ENCODE peak calls at places on chromosomes 7 and 10, in five cellular contexts. Y is GM12865, T is BJ, R is fibroblast of the aortic adventitia, L is IMR-90. B is an unnamed sample.

GRCh38 chr10:101773923-101774588 is 1.9 kb downstream of the FGF8 start:
- DNase-seq in Y (no peak), T (no peak), R (no peak), L (no peak), B (no peak)

GRCh38 chr7:145698526-145699262 is 417.9 kb upstream of the CNTNAP2 start:
- DNase-seq in Y (no peak), T (no peak), R (no peak), L (peak), B (no peak)

GRCh38 chr7:158602905-158603772 is 15.5 kb upstream of the PTPRN2 start:
- DNase-seq in Y (peak), T (no peak), R (no peak), L (peak), B (no peak)

GRCh38 chr7:101633516-101633915 is 4.4 kb upstream of the MYL10 start:
- DNase-seq in Y (no peak), T (no peak), R (no peak), L (no peak), B (no peak)

GRCh38 chr7:11491811-11492210 is 340.2 kb downstream of the THSD7A start:
- DNase-seq in Y (no peak), T (no peak), R (no peak), L (no peak), B (no peak)

GRCh38 chr7:42244828-42245227 is 7.8 kb upstream of the GLI3 start:
- DNase-seq in Y (no peak), T (no peak), R (peak), L (peak), B (no peak)

GRCh38 chr7:96097802-96098201 is 224.1 kb downstream of the SLC25A13 start:
- DNase-seq in Y (no peak), T (peak), R (peak), L (peak), B (no peak)

GRCh38 chr7:98194672-98195457 is 16.4 kb upstream of the BHLHA15 start:
- DNase-seq in Y (no peak), T (no peak), R (no peak), L (peak), B (no peak)

GRCh38 chr10:101682172-101682825 is 12.7 kb downstream of the FBXW4 start:
- DNase-seq in Y (no peak), T (no peak), R (peak), L (no peak), B (no peak)

GRCh38 chr7:117012284-117013174 is 59.2 kb downstream of the ST7 start:
- DNase-seq in Y (peak), T (no peak), R (peak), L (peak), B (no peak)

GRCh38 chr10:35546824-35547225 is 58.3 kb upstream of the GJD4 start:
- DNase-seq in Y (no peak), T (peak), R (peak), L (peak), B (no peak)

GRCh38 chr10:76126607-76127190 is 695.3 kb downstream of the LRMDA start:
- DNase-seq in Y (no peak), T (no peak), R (peak), L (no peak), B (no peak)

GRCh38 chr10:122461729-122462532 is 578 bp downstream of the HTRA1 start:
- DNase-seq in Y (no peak), T (no peak), R (no peak), L (no peak), B (no peak)

GRCh38 chr10:107889101-107889500 is 724.6 kb upstream of the SORCS1 start:
- DNase-seq in Y (no peak), T (no peak), R (no peak), L (no peak), B (no peak)

GRCh38 chr7:129843982-129844840 is 108.5 kb downstream of the UBE2H start:
- DNase-seq in Y (peak), T (no peak), R (no peak), L (no peak), B (no peak)

GRCh38 chr7:72098812-72099211 is 313.3 kb downstream of the CALN1 start:
- DNase-seq in Y (no peak), T (no peak), R (no peak), L (no peak), B (no peak)

GRCh38 chr7:159109092-159110035 is 35.3 kb downstream of the VIPR2 start:
- DNase-seq in Y (no peak), T (no peak), R (no peak), L (no peak), B (no peak)

GRCh38 chr10:114102253-114102652 is 58.6 kb downstream of the ADRB1 start:
- DNase-seq in Y (no peak), T (no peak), R (no peak), L (peak), B (no peak)

GRCh38 chr10:118870467-118871243 is 115.9 kb upstream of the CACUL1 start:
- DNase-seq in Y (no peak), T (peak), R (peak), L (peak), B (no peak)

GRCh38 chr7:35004531-35005096 is 32.7 kb downstream of the DPY19L1 start:
- DNase-seq in Y (no peak), T (no peak), R (no peak), L (peak), B (no peak)

GRCh38 chr10:21534611-21535493 is 820 bp downstream of the MLLT10 start:
- DNase-seq in Y (peak), T (no peak), R (no peak), L (peak), B (peak)

GRCh38 chr10:73358331-73359279 is at the start of gene CFAP70:
- DNase-seq in Y (peak), T (peak), R (peak), L (peak), B (peak)

GRCh38 chr7:134547738-134548054 is 1.2 kb upstream of the AKR1B15 start:
- DNase-seq in Y (peak), T (no peak), R (peak), L (peak), B (peak)

GRCh38 chr7:139660317-139661042 is 117.3 kb downstream of the HIPK2 start:
- DNase-seq in Y (no peak), T (no peak), R (no peak), L (no peak), B (no peak)

GRCh38 chr7:147196476-147196875 is 1079.9 kb downstream of the CNTNAP2 start:
- DNase-seq in Y (no peak), T (no peak), R (no peak), L (no peak), B (no peak)

GRCh38 chr10:4473977-4474376 is 352.0 kb upstream of the AKR1E2 start:
- DNase-seq in Y (no peak), T (no peak), R (no peak), L (no peak), B (no peak)

GRCh38 chr10:1544209-1544673 is 193.1 kb downstream of the ADARB2 start:
- DNase-seq in Y (no peak), T (no peak), R (no peak), L (no peak), B (no peak)

GRCh38 chr7:134705716-134706115 is 59.1 kb downstream of the BPGM start:
- DNase-seq in Y (no peak), T (no peak), R (no peak), L (no peak), B (no peak)

GRCh38 chr10:10642741-10643280 is 374.9 kb upstream of the CELF2 start:
- DNase-seq in Y (no peak), T (no peak), R (peak), L (peak), B (peak)

GRCh38 chr10:108496131-108496530 is 1331.6 kb upstream of the SORCS1 start:
- DNase-seq in Y (no peak), T (no peak), R (no peak), L (no peak), B (no peak)

GRCh38 chr7:149489391-149490024 is 8.1 kb downstream of the ZNF746 start:
- DNase-seq in Y (no peak), T (no peak), R (no peak), L (no peak), B (no peak)

GRCh38 chr10:46995234-46995633 is 84.0 kb downstream of the PTPN20 start:
- DNase-seq in Y (no peak), T (no peak), R (peak), L (no peak), B (no peak)
- TF ChIP-seq CTCF in Y (no peak), T (no peak), R (peak), L (no peak), B (no peak)

DNA sequence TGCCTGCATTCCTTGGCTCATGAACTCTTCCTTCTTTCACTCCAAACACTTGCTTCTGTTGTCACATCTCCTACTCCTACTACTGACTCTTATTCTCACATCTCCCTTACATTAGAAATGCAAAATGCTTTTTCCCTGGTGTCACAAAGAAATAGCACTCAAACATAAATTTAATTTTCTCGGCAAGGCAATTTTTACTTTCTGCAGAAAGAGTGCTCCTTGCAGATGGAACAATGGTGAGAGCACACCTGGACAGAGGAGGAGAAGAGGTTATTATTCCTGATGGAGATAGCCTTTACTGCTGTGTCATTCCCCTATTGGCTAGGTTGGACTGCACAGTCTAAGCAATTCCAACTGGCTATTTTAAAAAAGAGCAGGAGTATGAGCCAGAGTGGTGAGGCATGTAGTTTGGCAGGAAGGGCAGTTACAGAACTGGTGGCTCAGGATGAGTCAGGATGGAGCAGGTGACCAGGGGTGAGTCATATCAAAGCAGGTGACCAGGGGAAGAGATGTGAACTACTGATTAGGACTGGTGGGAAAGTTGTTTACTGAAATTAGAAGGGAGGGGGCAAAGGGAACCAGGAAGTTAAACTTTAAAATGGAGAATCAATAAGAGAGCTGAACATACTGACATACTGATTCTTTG is 52.9 kb downstream of the CYP2C9 start:
- DNase-seq in Y (no peak), T (no peak), R (no peak), L (no peak), B (no peak)
- H3K4me3 ChIP-seq in Y (no peak), T (no peak), R (no peak), L (no peak), B (no peak)

GRCh38 chr7:36062159-36062815 is 90.8 kb upstream of the EEPD1 start:
- DNase-seq in Y (no peak), T (no peak), R (peak), L (no peak), B (no peak)
- TF ChIP-seq CTCF in Y (no peak), T (no peak), R (no peak), L (no peak), B (no peak)

DNA sequence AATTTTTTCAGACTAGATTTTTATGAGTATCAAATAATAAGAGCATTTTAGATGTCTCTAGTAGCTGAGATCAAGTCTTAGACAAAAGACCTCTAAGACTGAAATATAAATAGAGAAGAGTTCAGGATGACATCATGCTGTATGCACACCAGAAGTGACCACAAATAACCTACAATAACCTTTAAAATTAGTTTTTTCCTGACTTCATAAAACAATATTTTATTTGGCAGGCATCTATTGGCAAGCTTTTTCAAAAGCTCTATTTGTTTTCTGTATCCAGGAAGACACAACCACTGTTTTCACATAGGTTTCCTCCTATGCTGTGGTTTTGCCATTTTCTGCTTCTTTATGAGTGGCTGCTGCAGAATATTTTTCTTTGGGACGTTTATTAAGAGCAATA is 359.1 kb downstream of the CRPPA start:
- DNase-seq in Y (no peak), T (peak), R (peak), L (peak), B (no peak)
- H3K4me3 ChIP-seq in Y (no peak), T (no peak), R (no peak), L (no peak), B (peak)

DNA sequence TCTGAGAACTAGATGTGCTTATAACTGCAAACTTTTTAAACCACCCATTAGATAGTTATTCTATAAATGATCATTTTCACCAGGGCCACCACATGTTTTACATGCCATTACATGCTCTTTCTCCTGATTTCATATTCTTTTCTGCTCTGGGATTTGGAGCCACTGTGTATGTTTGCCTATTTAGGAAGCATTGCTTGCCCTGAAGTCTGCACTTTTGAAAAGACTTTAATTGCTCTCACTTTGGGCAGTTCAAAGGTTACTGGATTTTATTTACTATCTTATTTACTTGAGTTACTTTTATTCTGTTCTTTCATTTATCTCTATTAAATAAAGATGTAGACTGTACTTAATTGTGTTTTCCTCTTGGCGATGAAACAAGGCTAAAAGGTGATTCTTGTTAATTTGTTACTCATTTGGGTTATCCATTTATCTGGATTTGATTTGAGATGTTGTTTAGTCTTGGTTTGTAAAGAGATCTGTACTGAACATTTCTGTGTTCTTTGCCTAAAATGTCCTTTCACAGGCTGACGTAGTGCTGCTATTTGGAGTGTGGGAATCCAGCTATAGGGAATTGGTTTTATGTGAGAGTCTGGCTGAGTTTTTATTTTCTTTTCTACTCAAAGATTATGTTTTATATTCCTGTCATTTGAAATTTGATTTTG is 88.8 kb downstream of the SUGCT start:
- DNase-seq in Y (no peak), T (no peak), R (no peak), L (no peak), B (no peak)
- TF ChIP-seq CTCF in Y (no peak), T (no peak), R (no peak), L (no peak), B (no peak)

DNA sequence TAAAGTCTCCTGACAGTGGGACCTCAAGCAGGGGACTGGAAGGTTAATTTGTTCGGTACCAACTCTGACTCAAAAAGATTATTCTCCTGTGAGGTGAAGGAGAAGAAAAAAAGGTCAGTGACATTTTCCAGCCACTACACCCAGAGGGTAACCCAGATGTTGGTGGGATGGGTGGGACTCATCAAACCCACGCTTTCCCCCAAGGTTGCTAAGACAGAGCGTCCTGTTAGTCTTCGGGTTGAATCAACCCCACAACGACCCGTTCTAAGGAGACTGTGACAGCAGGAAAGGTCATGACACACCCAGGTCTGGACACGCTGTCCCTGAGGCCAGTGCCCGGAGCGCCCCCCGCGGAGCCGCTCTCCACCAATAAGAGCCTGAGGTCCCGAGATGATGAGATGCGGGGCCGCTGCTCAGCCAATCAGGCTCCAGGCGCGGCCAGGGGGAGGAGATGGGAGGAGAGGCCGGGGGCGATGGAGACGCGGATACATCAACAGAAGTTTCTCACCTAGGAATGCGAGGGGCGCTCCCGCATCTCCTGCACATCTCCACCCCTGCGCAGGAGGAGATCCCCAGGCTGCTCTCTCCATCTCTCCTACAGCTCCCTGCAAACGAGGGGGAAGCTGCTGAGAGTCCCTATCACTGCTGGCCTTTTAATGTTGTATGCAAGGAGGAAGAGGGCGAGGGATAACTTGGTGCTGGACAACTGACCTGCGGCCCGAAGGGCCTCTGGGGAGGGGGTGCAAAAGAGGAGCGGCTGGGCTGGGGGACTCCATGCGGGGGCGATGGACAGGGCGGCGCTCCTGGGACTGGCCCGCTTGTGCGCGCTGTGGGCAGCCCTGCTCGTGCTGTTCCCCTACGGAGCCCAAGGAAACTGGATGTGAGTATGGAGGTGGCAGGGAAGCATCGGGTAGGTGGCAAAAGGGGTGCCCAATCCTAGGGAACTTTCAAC is at the start of gene WNT16:
- DNase-seq in Y (no peak), T (no peak), R (no peak), L (no peak), B (no peak)
- H3K4me3 ChIP-seq in Y (peak), T (peak), R (peak), L (peak), B (peak)

GRCh38 chr10:132457328-132458070 is 60.5 kb downstream of the PWWP2B start:
- DNase-seq in Y (no peak), T (no peak), R (no peak), L (no peak), B (peak)
- TF ChIP-seq CTCF in Y (peak), T (no peak), R (no peak), L (no peak), B (no peak)